ENCODE peak calls at places on chromosome 10, in four cellular contexts. One of them, this sample, is unnamed.

GRCh38 chr10:84308481-84309304 is 19.7 kb upstream of the CCSER2 start:
- DNase-seq in tibial nerve: peak; percentile 15
- DNase-seq in GM23248: peak; percentile 35
- DNase-seq in left ventricle myocardium inferior: peak; percentile 44
- DNase-seq in this sample: peak; percentile 20

GRCh38 chr10:102599565-102600327 is 44.5 kb upstream of the TRIM8 start:
- DNase-seq in left ventricle myocardium inferior: peak; percentile 45
- DNase-seq in tibial nerve: no peak
- DNase-seq in GM23248: no peak
- DNase-seq in this sample: no peak

GRCh38 chr10:86139066-86139657 is 227.4 kb downstream of the GRID1 start:
- DNase-seq in left ventricle myocardium inferior: no peak
- DNase-seq in tibial nerve: no peak
- DNase-seq in GM23248: peak; percentile 1
- DNase-seq in this sample: no peak

GRCh38 chr10:124719213-124719851 is 24.8 kb downstream of the FAM53B start:
- DNase-seq in GM23248: peak; percentile 56
- DNase-seq in tibial nerve: peak; percentile 77
- DNase-seq in left ventricle myocardium inferior: peak; percentile 60
- DNase-seq in this sample: peak; percentile 85

GRCh38 chr10:113059001-113059780 is 109.1 kb downstream of the TCF7L2 start:
- DNase-seq in left ventricle myocardium inferior: peak; percentile 28
- DNase-seq in GM23248: peak; percentile 80
- DNase-seq in tibial nerve: peak; percentile 62
- DNase-seq in this sample: no peak

GRCh38 chr10:63268139-63268797 is 135.1 kb downstream of the NRBF2 start:
- DNase-seq in left ventricle myocardium inferior: no peak
- DNase-seq in GM23248: peak; percentile 58
- DNase-seq in tibial nerve: no peak
- DNase-seq in this sample: no peak

GRCh38 chr10:103619424-103620356 is 126.2 kb downstream of the NEURL1 start:
- DNase-seq in left ventricle myocardium inferior: no peak
- DNase-seq in tibial nerve: no peak
- DNase-seq in GM23248: no peak
- DNase-seq in this sample: no peak

GRCh38 chr10:73218466-73219191 is 28.4 kb downstream of the DNAJC9 start:
- DNase-seq in left ventricle myocardium inferior: no peak
- DNase-seq in GM23248: peak; percentile 47
- DNase-seq in tibial nerve: no peak
- DNase-seq in this sample: no peak

GRCh38 chr10:69101451-69102095 is 13.7 kb downstream of the SRGN start:
- DNase-seq in GM23248: peak; percentile 69
- DNase-seq in left ventricle myocardium inferior: no peak
- DNase-seq in tibial nerve: no peak
- DNase-seq in this sample: no peak

GRCh38 chr10:3206516-3207157 is 34.1 kb upstream of the PITRM1 start:
- DNase-seq in GM23248: no peak
- DNase-seq in left ventricle myocardium inferior: no peak
- DNase-seq in tibial nerve: no peak
- DNase-seq in this sample: no peak

GRCh38 chr10:110865184-110865803 is 6.4 kb upstream of the PDCD4 start:
- DNase-seq in GM23248: peak; percentile 88
- DNase-seq in tibial nerve: no peak
- DNase-seq in left ventricle myocardium inferior: no peak
- DNase-seq in this sample: no peak

GRCh38 chr10:80204801-80205477 is 398 bp downstream of the ANXA11 start:
- DNase-seq in GM23248: peak; percentile 66
- DNase-seq in tibial nerve: no peak
- DNase-seq in left ventricle myocardium inferior: peak; percentile 50
- DNase-seq in this sample: peak; percentile 70

GRCh38 chr10:86535057-86535882 is 13.7 kb upstream of the WAPL start:
- DNase-seq in GM23248: peak; percentile 75
- DNase-seq in tibial nerve: peak; percentile 31
- DNase-seq in left ventricle myocardium inferior: peak; percentile 87
- DNase-seq in this sample: peak; percentile 24

GRCh38 chr10:113982745-113983144 is 60.9 kb upstream of the ADRB1 start:
- DNase-seq in GM23248: no peak
- DNase-seq in tibial nerve: no peak
- DNase-seq in left ventricle myocardium inferior: no peak
- DNase-seq in this sample: no peak

GRCh38 chr10:5592070-5592469 is 67.3 kb downstream of the CALML3 start:
- DNase-seq in GM23248: no peak
- DNase-seq in left ventricle myocardium inferior: no peak
- DNase-seq in tibial nerve: no peak
- DNase-seq in this sample: no peak

GRCh38 chr10:92844746-92845145 is 3.6 kb upstream of the EXOC6 start:
- DNase-seq in tibial nerve: no peak
- DNase-seq in GM23248: no peak
- DNase-seq in left ventricle myocardium inferior: no peak
- DNase-seq in this sample: no peak

DNA sequence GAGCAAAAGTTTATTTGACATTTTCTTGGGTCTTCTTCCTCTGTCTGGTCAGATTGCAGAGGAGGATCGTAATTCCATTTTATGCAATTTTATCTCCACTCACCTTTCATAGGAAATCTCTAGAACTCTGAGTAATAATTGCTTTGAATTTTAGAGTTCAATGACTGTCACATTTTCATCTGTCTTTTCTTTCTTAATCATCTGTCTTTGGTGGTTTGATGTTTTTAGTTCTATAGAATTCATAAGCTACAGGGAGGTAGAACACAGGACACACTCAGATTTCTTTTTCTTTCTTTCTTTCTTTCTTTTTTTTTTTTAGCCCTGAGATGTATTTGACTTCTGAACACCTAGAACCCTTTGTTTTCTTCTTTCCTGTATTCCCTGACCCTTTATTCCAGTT is 11.7 kb downstream of the GATA3 start:
- DNase-seq in tibial nerve: no peak
- DNase-seq in left ventricle myocardium inferior: no peak
- DNase-seq in GM23248: no peak
- DNase-seq in this sample: no peak
- H3K36me3 ChIP-seq in tibial nerve: no peaks in the 10 kb centered on the region
- H3K36me3 ChIP-seq in left ventricle myocardium inferior: peaks cover 8% of the 10 kb centered on the region
- H3K36me3 ChIP-seq in GM23248: no peaks in the 10 kb centered on the region
- H3K36me3 ChIP-seq in this sample: peaks cover 68% of the 10 kb centered on the region

GRCh38 chr10:95458014-95458413 is 103.2 kb downstream of the SORBS1 start:
- DNase-seq in GM23248: no peak
- DNase-seq in left ventricle myocardium inferior: no peak
- DNase-seq in tibial nerve: no peak
- DNase-seq in this sample: no peak

GRCh38 chr10:95457319-95457886 is 103.8 kb downstream of the SORBS1 start:
- DNase-seq in tibial nerve: no peak
- DNase-seq in GM23248: no peak
- DNase-seq in left ventricle myocardium inferior: no peak
- DNase-seq in this sample: no peak

GRCh38 chr10:95456486-95456885 is 104.7 kb downstream of the SORBS1 start:
- DNase-seq in tibial nerve: no peak
- DNase-seq in left ventricle myocardium inferior: no peak
- DNase-seq in GM23248: no peak
- DNase-seq in this sample: no peak

GRCh38 chr10:95458824-95459223 is 102.3 kb downstream of the SORBS1 start:
- DNase-seq in left ventricle myocardium inferior: no peak
- DNase-seq in tibial nerve: no peak
- DNase-seq in GM23248: no peak
- DNase-seq in this sample: no peak

DNA sequence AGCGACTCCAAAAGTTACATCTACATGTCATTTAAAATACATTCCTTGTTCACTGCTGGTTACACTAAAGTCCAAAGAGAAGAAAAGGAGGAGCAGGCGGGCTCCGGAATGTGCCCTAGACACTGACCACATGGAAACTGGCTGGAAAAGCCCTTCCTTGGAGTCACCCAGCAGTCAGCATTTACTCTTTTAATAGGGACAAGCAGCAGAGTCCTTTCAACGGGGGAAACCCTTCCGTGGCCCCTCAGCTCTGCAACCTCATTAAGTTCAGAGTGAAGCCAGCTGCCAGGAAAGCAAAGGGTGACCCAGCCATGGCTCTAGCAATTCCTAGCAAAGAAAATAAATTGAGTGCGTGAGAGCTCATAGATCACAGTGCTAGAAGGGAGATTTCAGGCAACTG is 101.7 kb downstream of the SORBS1 start:
- DNase-seq in tibial nerve: no peak
- DNase-seq in GM23248: no peak
- DNase-seq in left ventricle myocardium inferior: no peak
- DNase-seq in this sample: no peak
- H3K4me1 ChIP-seq in tibial nerve: no peaks in the 10 kb centered on the region
- H3K4me1 ChIP-seq in GM23248: no peaks in the 10 kb centered on the region
- H3K4me1 ChIP-seq in left ventricle myocardium inferior: peaks cover 91% of the 10 kb centered on the region
- H3K4me1 ChIP-seq in this sample: no peaks in the 10 kb centered on the region

GRCh38 chr10:95651346-95652115 is 5.0 kb downstream of the ALDH18A1 start:
- DNase-seq in left ventricle myocardium inferior: no peak
- DNase-seq in GM23248: peak; percentile 21
- DNase-seq in tibial nerve: no peak
- DNase-seq in this sample: no peak
- H3K36me3 ChIP-seq in left ventricle myocardium inferior: peaks cover 30% of the 10 kb centered on the region
- H3K36me3 ChIP-seq in GM23248: peaks cover 54% of the 10 kb centered on the region
- H3K36me3 ChIP-seq in tibial nerve: peaks cover 7% of the 10 kb centered on the region
- H3K36me3 ChIP-seq in this sample: peaks cover 17% of the 10 kb centered on the region

GRCh38 chr10:95392250-95392584 is 101.4 kb upstream of the PDLIM1 start:
- DNase-seq in tibial nerve: no peak
- DNase-seq in left ventricle myocardium inferior: no peak
- DNase-seq in GM23248: no peak
- DNase-seq in this sample: no peak
- H3K4me1 ChIP-seq in tibial nerve: no peaks in the 10 kb centered on the region
- H3K4me1 ChIP-seq in left ventricle myocardium inferior: peaks cover 100% of the 10 kb centered on the region
- H3K4me1 ChIP-seq in GM23248: no peaks in the 10 kb centered on the region
- H3K4me1 ChIP-seq in this sample: no peaks in the 10 kb centered on the region